ENCODE peak calls at places on chromosomes 12 and 14, in seven cellular contexts. R is IMR-90, J is HepG2, I is GM12878, P is endothelial cell of umbilical vein, O is K562, M is H1. F is an unnamed sample.

GRCh38 chr14:98093111-98093510 is 1178.9 kb downstream of the BCL11B start:
- DNase-seq in R (no peak), J (no peak), I (no peak), P (no peak), O (no peak), M (no peak), F (no peak)

GRCh38 chr12:1793426-1794210 is 26.7 kb upstream of the LRTM2 start:
- DNase-seq in R (no peak), J (no peak), I (no peak), P (no peak), O (no peak), M (no peak), F (no peak)

GRCh38 chr12:49945394-49946080 is 5.0 kb upstream of the AQP2 start:
- DNase-seq in R (peak), J (peak), I (peak), P (peak), O (peak), M (peak), F (peak)

GRCh38 chr14:88871429-88871828 is 47.0 kb downstream of the TTC8 start:
- DNase-seq in R (no peak), J (no peak), I (no peak), P (no peak), O (no peak), M (no peak), F (no peak)

GRCh38 chr14:99280041-99280731 is 8.2 kb upstream of the BCL11B start:
- DNase-seq in R (no peak), J (no peak), I (no peak), P (no peak), O (no peak), M (no peak), F (no peak)

GRCh38 chr14:69613312-69614073 is 2.1 kb downstream of the SUSD6 start:
- DNase-seq in R (no peak), J (no peak), I (no peak), P (no peak), O (no peak), M (no peak), F (no peak)

GRCh38 chr12:122227341-122227740 is 1.5 kb upstream of the DIABLO start:
- DNase-seq in R (no peak), J (no peak), I (no peak), P (no peak), O (no peak), M (no peak), F (no peak)

GRCh38 chr12:99619389-99620158 is 28.0 kb upstream of the GARIN6 start:
- DNase-seq in R (peak), J (peak), I (no peak), P (no peak), O (peak), M (no peak), F (peak)

GRCh38 chr12:14845350-14845750 is 2.0 kb upstream of the ART4 start:
- DNase-seq in R (peak), J (peak), I (no peak), P (peak), O (peak), M (no peak), F (peak)

GRCh38 chr12:98499668-98500456 is 15.5 kb upstream of the TMPO start:
- DNase-seq in R (no peak), J (no peak), I (no peak), P (no peak), O (no peak), M (no peak), F (no peak)

GRCh38 chr14:61599959-61600358 is 95.4 kb upstream of the HIF1A start:
- DNase-seq in R (no peak), J (no peak), I (no peak), P (no peak), O (no peak), M (no peak), F (no peak)

GRCh38 chr14:103628221-103628683 is 759 bp upstream of the KLC1 start:
- DNase-seq in R (peak), J (no peak), I (no peak), P (peak), O (peak), M (no peak), F (peak)

GRCh38 chr14:65226824-65227604 is 124.7 kb upstream of the MAX start:
- DNase-seq in R (peak), J (peak), I (no peak), P (no peak), O (no peak), M (no peak), F (no peak)

GRCh38 chr12:104049278-104050257 is at the start of gene GLT8D2:
- DNase-seq in R (peak), J (no peak), I (no peak), P (peak), O (no peak), M (no peak), F (no peak)

GRCh38 chr12:120737557-120738251 is 12.1 kb downstream of the ACADS start:
- DNase-seq in R (no peak), J (no peak), I (no peak), P (no peak), O (peak), M (no peak), F (no peak)

GRCh38 chr12:42735869-42736361 is 146.4 kb upstream of the PRICKLE1 start:
- DNase-seq in R (no peak), J (no peak), I (no peak), P (no peak), O (no peak), M (no peak), F (no peak)

GRCh38 chr12:69600804-69601203 is 9.9 kb downstream of the LRRC10 start:
- DNase-seq in R (no peak), J (no peak), I (no peak), P (no peak), O (no peak), M (no peak), F (no peak)

GRCh38 chr12:27785882-27786570 is 6.0 kb upstream of the MANSC4 start:
- DNase-seq in R (peak), J (no peak), I (no peak), P (peak), O (no peak), M (no peak), F (no peak)

GRCh38 chr12:66708704-66709443 is 30.0 kb upstream of the GRIP1 start:
- DNase-seq in R (peak), J (no peak), I (no peak), P (peak), O (no peak), M (no peak), F (no peak)

GRCh38 chr12:109981311-109981710 is 14.9 kb downstream of the GIT2 start:
- DNase-seq in R (no peak), J (no peak), I (no peak), P (no peak), O (no peak), M (no peak), F (no peak)

GRCh38 chr12:22453511-22453910 is 90.8 kb downstream of the C2CD5 start:
- DNase-seq in R (no peak), J (no peak), I (no peak), P (no peak), O (no peak), M (no peak), F (no peak)

GRCh38 chr12:65014504-65015271 is 106.4 kb downstream of the WIF1 start:
- DNase-seq in R (no peak), J (no peak), I (no peak), P (no peak), O (no peak), M (no peak), F (no peak)

GRCh38 chr12:113347107-113347506 is 11.3 kb upstream of the PLBD2 start:
- DNase-seq in R (no peak), J (no peak), I (no peak), P (no peak), O (no peak), M (no peak), F (no peak)

GRCh38 chr12:64042901-64043300 is 179.2 kb downstream of the KICS2 start:
- DNase-seq in R (peak), J (no peak), I (no peak), P (no peak), O (no peak), M (no peak), F (no peak)

GRCh38 chr12:32302218-32302826 is 97.0 kb upstream of the FGD4 start:
- DNase-seq in R (no peak), J (peak), I (peak), P (peak), O (peak), M (no peak), F (peak)

GRCh38 chr12:42162940-42163339 is 18.3 kb upstream of the GXYLT1 start:
- DNase-seq in R (no peak), J (no peak), I (no peak), P (no peak), O (no peak), M (no peak), F (no peak)

GRCh38 chr14:67999693-68000384 is 180.3 kb downstream of the RAD51B start:
- DNase-seq in R (peak), J (no peak), I (no peak), P (peak), O (no peak), M (no peak), F (peak)

GRCh38 chr14:51727526-51727925 is 75.8 kb downstream of the FRMD6 start:
- DNase-seq in R (peak), J (no peak), I (no peak), P (no peak), O (no peak), M (no peak), F (no peak)

GRCh38 chr12:56074396-56074795 is 5.6 kb upstream of the ERBB3 start:
- DNase-seq in R (peak), J (no peak), I (no peak), P (no peak), O (no peak), M (no peak), F (no peak)

GRCh38 chr14:37384870-37385596 is 187.3 kb downstream of the MIPOL1 start:
- DNase-seq in R (no peak), J (peak), I (no peak), P (no peak), O (peak), M (no peak), F (no peak)

GRCh38 chr12:44015333-44015941 is 179.6 kb downstream of the TMEM117 start:
- DNase-seq in R (peak), J (peak), I (peak), P (peak), O (peak), M (no peak), F (peak)

GRCh38 chr12:107903377-107904061 is 129.0 kb downstream of the ASCL4 start:
- DNase-seq in R (no peak), J (no peak), I (peak), P (no peak), O (peak), M (no peak), F (no peak)

GRCh38 chr14:87409401-87409800 is 583.6 kb downstream of the GALC start:
- DNase-seq in R (peak), J (no peak), I (no peak), P (no peak), O (no peak), M (no peak), F (no peak)

GRCh38 chr14:54457609-54457996 is 16.4 kb upstream of the CNIH1 start:
- DNase-seq in R (no peak), J (no peak), I (no peak), P (peak), O (no peak), M (no peak), F (no peak)

GRCh38 chr12:109255377-109255776 is 53.7 kb downstream of the FOXN4 start:
- DNase-seq in R (peak), J (peak), I (no peak), P (no peak), O (peak), M (peak), F (no peak)

GRCh38 chr14:92190768-92191167 is 69.0 kb downstream of the CPSF2 start:
- DNase-seq in R (no peak), J (no peak), I (no peak), P (no peak), O (no peak), M (no peak), F (no peak)

GRCh38 chr14:21382095-21382494 is 1.7 kb downstream of the SUPT16H start:
- DNase-seq in R (no peak), J (no peak), I (no peak), P (no peak), O (no peak), M (no peak), F (no peak)

GRCh38 chr12:100359822-100360221 is 2.9 kb downstream of the SLC17A8 start:
- DNase-seq in R (peak), J (no peak), I (no peak), P (no peak), O (no peak), M (no peak), F (no peak)

GRCh38 chr14:48973136-48973535 is 613.0 kb downstream of the RPS29 start:
- DNase-seq in R (peak), J (no peak), I (no peak), P (no peak), O (no peak), M (no peak), F (no peak)

GRCh38 chr14:101290681-101291080 is 270.6 kb upstream of the DIO3 start:
- DNase-seq in R (no peak), J (no peak), I (no peak), P (no peak), O (no peak), M (no peak), F (no peak)

GRCh38 chr14:101291390-101291789 is 269.9 kb upstream of the DIO3 start:
- DNase-seq in R (no peak), J (no peak), I (no peak), P (no peak), O (no peak), M (no peak), F (no peak)

GRCh38 chr14:101292448-101292847 is 268.8 kb upstream of the DIO3 start:
- DNase-seq in R (no peak), J (no peak), I (no peak), P (no peak), O (no peak), M (no peak), F (no peak)

GRCh38 chr14:101293609-101294008 is 267.7 kb upstream of the DIO3 start:
- DNase-seq in R (no peak), J (no peak), I (no peak), P (no peak), O (no peak), M (no peak), F (no peak)

GRCh38 chr14:101294136-101294535 is 267.2 kb upstream of the DIO3 start:
- DNase-seq in R (no peak), J (no peak), I (no peak), P (no peak), O (no peak), M (peak), F (no peak)
- TF ChIP-seq POLR2A in R (no peak), J (no peak), I (no peak), P (no peak), O (no peak), M (no peak), F (no peak)

GRCh38 chr12:53970451-53970850 is 2.5 kb upstream of the HOXC11 start:
- DNase-seq in R (no peak), J (no peak), I (no peak), P (no peak), O (no peak), M (no peak), F (no peak)

GRCh38 chr12:53969588-53970259 is 3.2 kb upstream of the HOXC11 start:
- DNase-seq in R (no peak), J (no peak), I (no peak), P (no peak), O (no peak), M (no peak), F (no peak)

GRCh38 chr12:53966385-53967133 is 6.4 kb upstream of the HOXC11 start:
- DNase-seq in R (no peak), J (no peak), I (no peak), P (no peak), O (no peak), M (no peak), F (no peak)

GRCh38 chr12:53967451-53968059 is 5.4 kb upstream of the HOXC11 start:
- DNase-seq in R (no peak), J (no peak), I (no peak), P (no peak), O (no peak), M (no peak), F (no peak)

DNA sequence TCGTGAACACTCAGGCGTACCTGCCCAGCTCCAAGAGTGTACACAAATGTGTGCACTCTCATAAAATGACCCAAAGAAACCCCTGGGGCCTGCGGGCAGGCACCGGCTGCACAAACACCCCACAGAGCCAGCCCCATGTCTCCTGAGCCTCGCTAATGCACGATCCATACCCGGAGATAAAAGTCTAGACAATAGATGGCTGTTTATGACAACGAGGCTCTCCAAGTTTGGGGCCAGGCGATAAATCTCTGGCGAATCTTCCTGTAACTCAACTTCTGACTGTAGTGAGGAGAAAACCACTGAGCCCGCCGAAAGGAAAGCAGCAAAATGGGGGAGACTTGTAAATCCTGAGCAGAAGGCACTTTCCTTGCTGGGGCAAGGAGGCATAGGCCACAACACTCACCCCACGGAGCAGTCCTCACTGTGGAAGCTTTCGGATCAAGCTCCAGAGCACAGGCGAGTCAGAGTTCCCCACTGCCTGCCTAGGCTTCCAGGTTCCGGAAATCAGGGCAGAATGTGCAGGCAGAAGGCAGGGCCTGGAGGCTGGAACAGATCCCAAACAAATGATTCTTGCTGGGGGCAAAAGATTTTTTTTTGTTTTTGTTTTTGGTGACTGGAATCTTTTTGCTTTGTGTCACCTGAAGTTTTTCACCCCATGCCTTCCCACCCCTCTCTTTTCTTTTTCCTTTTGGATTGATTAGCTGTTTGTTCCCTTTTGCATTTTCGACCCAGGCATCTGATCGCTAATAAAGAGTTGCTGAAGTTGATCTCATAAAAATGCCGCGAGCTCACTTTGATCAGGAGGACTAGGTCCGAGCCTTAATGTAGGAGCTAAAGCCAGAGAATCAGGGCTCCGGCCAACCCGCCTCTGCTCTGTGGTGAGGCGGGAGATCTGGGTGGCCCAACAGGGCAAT is 4.5 kb upstream of the HOXC11 start:
- DNase-seq in R (no peak), J (no peak), I (no peak), P (no peak), O (no peak), M (no peak), F (no peak)
- H3K9ac ChIP-seq in R (no peak), J (no peak), I (no peak), P (no peak), O (no peak), M (no peak), F (no peak)

GRCh38 chr12:46698003-46698402 is 127.8 kb downstream of the SLC38A4 start:
- DNase-seq in R (no peak), J (no peak), I (no peak), P (no peak), O (no peak), M (no peak), F (no peak)
- TF ChIP-seq POLR2A in R (no peak), J (no peak), I (no peak), P (no peak), O (no peak), M (no peak), F (no peak)

DNA sequence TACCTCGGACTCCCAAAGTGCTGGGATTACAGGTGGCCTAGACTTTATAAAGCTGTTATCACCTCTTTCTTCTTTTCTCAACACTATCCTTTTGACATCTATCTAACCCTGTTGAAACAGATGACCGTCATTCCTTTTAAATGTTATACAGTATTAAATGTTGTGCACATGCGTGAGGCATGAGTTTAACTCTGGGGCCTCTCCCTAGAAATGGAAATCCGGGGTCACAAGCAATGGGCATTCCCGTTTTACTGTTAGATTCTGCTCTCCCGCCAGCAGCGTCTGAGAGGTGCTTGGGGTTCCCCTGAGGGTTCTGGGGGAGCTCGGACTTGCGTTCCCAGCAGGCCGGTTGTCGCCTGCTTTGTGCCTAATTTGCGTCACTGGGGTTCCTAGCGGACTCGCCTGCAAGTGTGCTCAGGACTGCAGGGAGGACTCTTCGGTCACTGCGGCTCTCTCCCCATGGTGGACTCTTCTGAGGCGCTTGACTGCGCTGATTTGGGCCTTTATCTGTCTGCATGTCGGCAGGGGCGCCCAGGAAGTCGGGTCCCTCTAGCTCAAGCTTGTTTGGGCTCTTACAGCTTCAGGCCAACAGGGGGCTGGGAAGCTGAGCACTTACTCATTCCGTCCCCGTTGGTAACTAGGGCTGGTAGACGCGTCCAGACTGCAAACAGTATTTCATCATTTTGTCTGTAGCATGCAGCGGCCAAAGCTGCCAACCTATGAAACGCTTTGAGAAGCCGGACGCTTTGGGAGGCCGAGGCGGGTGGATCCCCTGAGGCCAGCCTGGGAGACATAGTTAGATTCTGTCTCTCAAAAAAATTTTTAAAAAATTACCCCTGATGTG is 1.2 kb upstream of the RAN start:
- DNase-seq in R (peak), J (peak), I (peak), P (peak), O (peak), M (peak), F (peak)
- H3K9ac ChIP-seq in R (peak), J (peak), I (peak), P (peak), O (peak), M (no peak), F (peak)

GRCh38 chr12:47819902-47820630 is at the start of gene HDAC7:
- DNase-seq in R (peak), J (peak), I (no peak), P (peak), O (peak), M (no peak), F (peak)
- TF ChIP-seq POLR2A in R (no peak), J (peak), I (peak), P (peak), O (no peak), M (peak), F (peak)

GRCh38 chr12:6942331-6942665 is 1.3 kb upstream of the RNU7-1 start:
- DNase-seq in R (no peak), J (no peak), I (no peak), P (no peak), O (no peak), M (no peak), F (no peak)
- H3K9ac ChIP-seq in R (no peak), J (peak), I (no peak), P (no peak), O (peak), M (no peak), F (peak)

F was measured in HCT116.